ENCODE peak calls at places on chromosomes 1 and 21, in eight cellular contexts. E is ovary, W is cardiac muscle cell, G is AG04450, K is colonic mucosa, Q is H9, Y is PC-3, C is endodermal cell. N is an unnamed sample.

GRCh38 chr1:204384636-204385354 is 25.1 kb upstream of the PLEKHA6 start:
- DNase-seq in E (no peak), W (no peak), G (no peak), K (no peak), Q (no peak), Y (peak; percentile 71), C (peak; percentile 31), N (no peak)

GRCh38 chr1:4367230-4367629 is 287.2 kb upstream of the AJAP1 start:
- DNase-seq in E (no peak), W (no peak), G (no peak), K (no peak), Q (no peak), Y (no peak), C (no peak), N (no peak)

GRCh38 chr1:9700340-9700739 is 48.8 kb downstream of the PIK3CD start:
- DNase-seq in E (no peak), W (no peak), G (no peak), K (no peak), Q (no peak), Y (peak; percentile 93), C (no peak), N (no peak)

GRCh38 chr1:10419351-10419750 is 10.9 kb upstream of the CENPS start:
- DNase-seq in E (no peak), W (no peak), G (no peak), K (no peak), Q (no peak), Y (no peak), C (no peak), N (no peak)

GRCh38 chr1:85504417-85504816 is 39.5 kb upstream of the DDAH1 start:
- DNase-seq in E (no peak), W (no peak), G (no peak), K (no peak), Q (no peak), Y (peak; percentile 13), C (no peak), N (no peak)

GRCh38 chr1:39458991-39459390 is 32.4 kb upstream of the BMP8A start:
- DNase-seq in E (no peak), W (no peak), G (no peak), K (no peak), Q (no peak), Y (no peak), C (no peak), N (no peak)

GRCh38 chr1:164801246-164801731 is 242.3 kb downstream of the PBX1 start:
- DNase-seq in E (no peak), W (no peak), G (no peak), K (no peak), Q (no peak), Y (no peak), C (no peak), N (no peak)

GRCh38 chr21:33265664-33266049 is 510 bp upstream of the IL10RB start:
- DNase-seq in E (no peak), W (no peak), G (no peak), K (peak; percentile 50), Q (peak; percentile 66), Y (peak; percentile 31), C (peak; percentile 52), N (no peak)

GRCh38 chr21:45580576-45581321 is 38.5 kb upstream of the SLC19A1 start:
- DNase-seq in E (no peak), W (no peak), G (no peak), K (peak; percentile 6), Q (no peak), Y (no peak), C (peak; percentile 69), N (no peak)

GRCh38 chr1:42966688-42967609 is 8.3 kb upstream of the SLC2A1 start:
- DNase-seq in E (no peak), W (no peak), G (peak; percentile 76), K (peak; percentile 82), Q (peak; percentile 92), Y (peak; percentile 98), C (peak; percentile 88), N (no peak)

GRCh38 chr1:42970143-42970542 is 11.5 kb upstream of the SLC2A1 start:
- DNase-seq in E (no peak), W (no peak), G (no peak), K (no peak), Q (no peak), Y (no peak), C (no peak), N (no peak)

GRCh38 chr1:42965339-42965738 is 6.7 kb upstream of the SLC2A1 start:
- DNase-seq in E (no peak), W (no peak), G (no peak), K (no peak), Q (no peak), Y (no peak), C (no peak), N (no peak)

GRCh38 chr1:42971848-42972291 is 13.2 kb upstream of the SLC2A1 start:
- DNase-seq in E (no peak), W (no peak), G (peak; percentile 78), K (peak; percentile 62), Q (no peak), Y (no peak), C (no peak), N (no peak)

DNA sequence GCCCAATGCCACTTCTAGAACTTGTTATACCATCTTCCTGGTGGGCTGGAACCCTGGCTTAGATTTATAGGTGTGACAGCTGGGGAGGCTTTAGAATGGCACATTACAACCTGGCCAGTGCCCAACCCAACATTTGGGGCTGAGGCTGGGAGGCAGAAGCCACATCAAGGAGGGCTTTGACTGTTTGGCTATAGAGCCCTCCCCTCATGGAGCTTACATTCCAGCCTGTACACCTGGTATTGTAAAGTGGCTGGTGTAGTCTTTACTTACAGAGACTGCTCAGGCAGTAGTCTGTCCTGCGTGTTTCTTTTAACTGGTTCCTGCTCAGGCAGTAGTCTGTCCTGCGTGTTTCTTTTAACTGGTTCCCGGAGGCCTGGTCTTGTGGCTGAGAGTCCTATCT is 10.0 kb upstream of the SLC2A1 start:
- DNase-seq in E (no peak), W (no peak), G (no peak), K (no peak), Q (no peak), Y (no peak), C (no peak), N (no peak)
- TF ChIP-seq CTCF in E (no peak), W (no peak), G (no peak), K (no peak), Q (no peak), Y (no peak), C (no peak), N (no peak)

GRCh38 chr1:3312894-3313578 is 141.4 kb upstream of the ARHGEF16 start:
- DNase-seq in E (peak; percentile 95), W (peak; percentile 75), G (peak; percentile 95), K (peak; percentile 64), Q (peak; percentile 77), Y (peak; percentile 99), C (peak; percentile 87), N (no peak)

GRCh38 chr1:3313579-3313955 is 140.9 kb upstream of the ARHGEF16 start:
- DNase-seq in E (peak; percentile 92), W (no peak), G (peak; percentile 55), K (peak; percentile 59), Q (peak; percentile 46), Y (peak; percentile 29), C (peak; percentile 73), N (no peak)

GRCh38 chr1:3310718-3311400 is 143.6 kb upstream of the ARHGEF16 start:
- DNase-seq in E (no peak), W (peak; percentile 59), G (no peak), K (no peak), Q (no peak), Y (no peak), C (no peak), N (no peak)

GRCh38 chr1:3311711-3312110 is 142.8 kb upstream of the ARHGEF16 start:
- DNase-seq in E (no peak), W (no peak), G (no peak), K (no peak), Q (no peak), Y (no peak), C (no peak), N (no peak)

GRCh38 chr1:3312310-3312734 is 142.1 kb upstream of the ARHGEF16 start:
- DNase-seq in E (peak; percentile 26), W (no peak), G (no peak), K (no peak), Q (no peak), Y (no peak), C (no peak), N (no peak)
- H3K27ac ChIP-seq in E (peak overlapping the region; percentile 97), W (peak overlapping the region; percentile 86), G (peak overlapping the region; percentile 99), K (no peak overlapping the region), Q (no peak overlapping the region), Y (no peak overlapping the region), C (peak overlapping the region; percentile 58), N (no peak overlapping the region)

GRCh38 chr21:35697321-35697808 is 363.0 kb downstream of the SETD4 start:
- DNase-seq in E (peak; percentile 87), W (peak; percentile 92), G (no peak), K (peak; percentile 39), Q (no peak), Y (no peak), C (no peak), N (no peak)

GRCh38 chr21:35699360-35699759 is 361.0 kb downstream of the SETD4 start:
- DNase-seq in E (no peak), W (no peak), G (no peak), K (no peak), Q (no peak), Y (no peak), C (no peak), N (no peak)

DNA sequence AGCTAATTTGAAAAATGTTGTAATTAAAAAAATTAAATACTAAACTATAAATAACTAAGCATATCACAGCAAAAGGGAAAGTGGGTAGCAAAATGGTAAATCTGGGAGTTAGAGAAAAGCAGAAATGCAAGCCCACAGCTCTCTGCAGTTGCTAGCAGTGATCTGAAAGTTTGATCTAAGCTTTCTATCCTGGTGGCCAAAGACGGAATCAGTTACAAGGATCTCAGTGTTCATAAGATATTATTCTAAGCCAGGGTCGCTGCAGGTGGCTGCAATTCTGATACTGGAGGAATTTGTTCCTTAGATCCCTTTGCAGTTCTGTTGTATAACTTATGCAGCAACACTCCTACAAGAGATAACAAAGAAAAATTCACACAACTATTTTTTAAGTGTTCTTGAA is 363.7 kb downstream of the SETD4 start:
- DNase-seq in E (no peak), W (peak; percentile 2), G (no peak), K (no peak), Q (no peak), Y (no peak), C (no peak), N (no peak)
- TF ChIP-seq CTCF in E (no peak), W (no peak), G (peak; percentile 18), K (no peak), Q (no peak), Y (no peak), C (peak; percentile 48), N (no peak)

GRCh38 chr1:44635439-44635838 is 38.8 kb downstream of the TMEM53 start:
- DNase-seq in E (no peak), W (no peak), G (no peak), K (no peak), Q (no peak), Y (no peak), C (no peak), N (no peak)

GRCh38 chr1:44636711-44637589 is 37.3 kb downstream of the TMEM53 start:
- DNase-seq in E (no peak), W (no peak), G (no peak), K (no peak), Q (no peak), Y (peak; percentile 65), C (no peak), N (no peak)

GRCh38 chr1:44636067-44636466 is 38.2 kb downstream of the TMEM53 start:
- DNase-seq in E (no peak), W (no peak), G (no peak), K (no peak), Q (no peak), Y (no peak), C (no peak), N (no peak)

GRCh38 chr1:44640178-44640865 is 34.0 kb downstream of the TMEM53 start:
- DNase-seq in E (no peak), W (no peak), G (no peak), K (no peak), Q (no peak), Y (no peak), C (no peak), N (no peak)

GRCh38 chr1:44637590-44638411 is 36.5 kb downstream of the TMEM53 start:
- DNase-seq in E (no peak), W (peak; percentile 69), G (no peak), K (no peak), Q (no peak), Y (no peak), C (no peak), N (no peak)
- H3K27ac ChIP-seq in E (no peak overlapping the region), W (peak overlapping the region; percentile 70), G (no peak overlapping the region), K (no peak overlapping the region), Q (no peak overlapping the region), Y (no peak overlapping the region), C (peak overlapping the region; percentile 83), N (no peak overlapping the region)

N was measured in CD4-positive, alpha-beta T cell.